ENCODE peak calls at places on chromosomes 4 and X, in nine cellular contexts. D is GM10248; K is kidney; T is D341Med; H is ELR; O is NCI-H146; Q is NCI-H524 treated with DMSO at 0.1 percent for 48 hours; L is activated T-cell treated with anti-CD3 and anti-CD28 coated beads, Interleukin-2, amount 50 U/mL, for 1 hour; N is upper lobe of left lung. R is an unnamed sample.

GRCh38 chr4:108743021-108743420 is 19.8 kb downstream of the ETNPPL start:
- DNase-seq in H (no peak), D (no peak), N (no peak), Q (no peak), T (no peak), O (no peak), K (no peak), L (no peak), R (no peak)

GRCh38 chr4:153713840-153714239 is 29.8 kb downstream of the TLR2 start:
- DNase-seq in K (no peak), Q (no peak), N (no peak), O (no peak), H (peak), D (no peak), L (no peak), T (no peak), R (no peak)

GRCh38 chrX:40871385-40872082 is 136.2 kb upstream of the MED14 start:
- DNase-seq in T (no peak), Q (no peak), D (peak), N (no peak), O (no peak), L (no peak), H (peak), K (no peak), R (peak)

GRCh38 chrX:51747671-51748070 is 4.4 kb downstream of the GSPT2 start:
- DNase-seq in O (no peak), H (no peak), T (no peak), K (no peak), Q (no peak), L (no peak), D (no peak), N (no peak), R (no peak)

GRCh38 chr4:180150818-180151217 is 2092.4 kb upstream of the TENM3 start:
- DNase-seq in Q (no peak), D (no peak), N (no peak), O (no peak), K (no peak), T (peak), H (peak), L (no peak), R (no peak)

GRCh38 chr4:149409186-149410056 is 406.2 kb downstream of the IQCM start:
- DNase-seq in H (peak), L (no peak), D (no peak), K (peak), N (no peak), O (no peak), T (no peak), Q (no peak), R (no peak)

GRCh38 chr4:107619065-107619464 is 101.0 kb downstream of the PAPSS1 start:
- DNase-seq in N (no peak), T (no peak), H (peak), K (no peak), L (no peak), O (no peak), Q (no peak), D (no peak), R (no peak)

GRCh38 chr4:188780686-188781085 is 641.4 kb downstream of the TRIML1 start:
- DNase-seq in D (no peak), Q (no peak), O (no peak), H (peak), N (no peak), L (no peak), K (no peak), T (no peak), R (no peak)

GRCh38 chrX:53716328-53717088 is 30.0 kb upstream of the HUWE1 start:
- DNase-seq in D (no peak), Q (no peak), H (peak), N (no peak), T (no peak), L (peak), K (no peak), O (no peak), R (no peak)